ENCODE peak calls at places on chromosome 2, in six cellular contexts. One of them, this sample, is unnamed.

GRCh38 chr2:11631462-11631861 is 38.5 kb downstream of the NTSR2 start:
- DNase-seq in GM10248: no peak
- DNase-seq in BE2C: no peak
- DNase-seq in breast epithelium: no peak
- DNase-seq in IMR-90: no peak
- DNase-seq in AG09319: no peak
- DNase-seq in this sample: no peak

GRCh38 chr2:55148269-55148668 is 83.8 kb downstream of the CLHC1 start:
- DNase-seq in GM10248: no peak
- DNase-seq in BE2C: no peak
- DNase-seq in breast epithelium: no peak
- DNase-seq in IMR-90: peak; percentile 74
- DNase-seq in AG09319: no peak
- DNase-seq in this sample: no peak

GRCh38 chr2:36492216-36492945 is 105.6 kb downstream of the FEZ2 start:
- DNase-seq in GM10248: no peak
- DNase-seq in BE2C: no peak
- DNase-seq in breast epithelium: no peak
- DNase-seq in IMR-90: peak; percentile 83
- DNase-seq in AG09319: no peak
- DNase-seq in this sample: no peak

GRCh38 chr2:67835266-67835665 is 227.5 kb downstream of the C1D start:
- DNase-seq in GM10248: no peak
- DNase-seq in BE2C: no peak
- DNase-seq in breast epithelium: no peak
- DNase-seq in IMR-90: no peak
- DNase-seq in AG09319: no peak
- DNase-seq in this sample: no peak

GRCh38 chr2:89763254-89763580 is 1071.7 kb downstream of the RPIA start:
- DNase-seq in GM10248: peak; percentile 8
- DNase-seq in BE2C: peak; percentile 50
- DNase-seq in breast epithelium: no peak
- DNase-seq in IMR-90: no peak
- DNase-seq in AG09319: no peak
- DNase-seq in this sample: peak; percentile 62

GRCh38 chr2:219663116-219663762 is 35.8 kb downstream of the SLC4A3 start:
- DNase-seq in GM10248: no peak
- DNase-seq in BE2C: no peak
- DNase-seq in breast epithelium: no peak
- DNase-seq in IMR-90: no peak
- DNase-seq in AG09319: no peak
- DNase-seq in this sample: no peak

GRCh38 chr2:55403177-55403998 is 16.3 kb downstream of the CCDC88A start:
- DNase-seq in GM10248: no peak
- DNase-seq in BE2C: no peak
- DNase-seq in breast epithelium: no peak
- DNase-seq in IMR-90: no peak
- DNase-seq in AG09319: no peak
- DNase-seq in this sample: no peak

GRCh38 chr2:133054297-133054696 is 384.3 kb upstream of the LYPD1 start:
- DNase-seq in GM10248: no peak
- DNase-seq in BE2C: no peak
- DNase-seq in breast epithelium: no peak
- DNase-seq in IMR-90: peak; percentile 76
- DNase-seq in AG09319: no peak
- DNase-seq in this sample: no peak

GRCh38 chr2:113198790-113199612 is 25.2 kb downstream of the PSD4 start:
- DNase-seq in GM10248: peak; percentile 91
- DNase-seq in BE2C: peak; percentile 74
- DNase-seq in breast epithelium: peak; percentile 84
- DNase-seq in IMR-90: peak; percentile 47
- DNase-seq in AG09319: no peak
- DNase-seq in this sample: peak; percentile 84

GRCh38 chr2:226524381-226524843 is 275.2 kb downstream of the IRS1 start:
- DNase-seq in GM10248: no peak
- DNase-seq in BE2C: no peak
- DNase-seq in breast epithelium: no peak
- DNase-seq in IMR-90: peak; percentile 95
- DNase-seq in AG09319: peak; percentile 63
- DNase-seq in this sample: no peak

GRCh38 chr2:186559848-186560247 is 30.0 kb upstream of the ITGAV start:
- DNase-seq in GM10248: peak; percentile 16
- DNase-seq in BE2C: no peak
- DNase-seq in breast epithelium: no peak
- DNase-seq in IMR-90: no peak
- DNase-seq in AG09319: no peak
- DNase-seq in this sample: no peak
- TF ChIP-seq CTCF in GM10248: no peak
- TF ChIP-seq CTCF in BE2C: no peak
- TF ChIP-seq CTCF in breast epithelium: no peak
- TF ChIP-seq CTCF in IMR-90: no peak
- TF ChIP-seq CTCF in AG09319: no peak
- TF ChIP-seq CTCF in this sample: no peak

GRCh38 chr2:126790987-126791780 is 107.5 kb upstream of the TEX51 start:
- DNase-seq in GM10248: no peak
- DNase-seq in BE2C: no peak
- DNase-seq in breast epithelium: peak; percentile 20
- DNase-seq in IMR-90: no peak
- DNase-seq in AG09319: no peak
- DNase-seq in this sample: no peak

GRCh38 chr2:126792186-126792585 is 106.5 kb upstream of the TEX51 start:
- DNase-seq in GM10248: no peak
- DNase-seq in BE2C: no peak
- DNase-seq in breast epithelium: peak; percentile 35
- DNase-seq in IMR-90: no peak
- DNase-seq in AG09319: no peak
- DNase-seq in this sample: no peak

GRCh38 chr2:126795661-126796060 is 103.0 kb upstream of the TEX51 start:
- DNase-seq in GM10248: no peak
- DNase-seq in BE2C: no peak
- DNase-seq in breast epithelium: no peak
- DNase-seq in IMR-90: no peak
- DNase-seq in AG09319: no peak
- DNase-seq in this sample: no peak

GRCh38 chr2:126792993-126793392 is 105.7 kb upstream of the TEX51 start:
- DNase-seq in GM10248: no peak
- DNase-seq in BE2C: no peak
- DNase-seq in breast epithelium: peak; percentile 33
- DNase-seq in IMR-90: no peak
- DNase-seq in AG09319: no peak
- DNase-seq in this sample: peak; percentile 2

GRCh38 chr2:126793885-126794613 is 104.6 kb upstream of the TEX51 start:
- DNase-seq in GM10248: no peak
- DNase-seq in BE2C: no peak
- DNase-seq in breast epithelium: no peak
- DNase-seq in IMR-90: no peak
- DNase-seq in AG09319: no peak
- DNase-seq in this sample: peak; percentile 16
- TF ChIP-seq CTCF in GM10248: no peak
- TF ChIP-seq CTCF in BE2C: no peak
- TF ChIP-seq CTCF in breast epithelium: no peak
- TF ChIP-seq CTCF in IMR-90: no peak
- TF ChIP-seq CTCF in AG09319: no peak
- TF ChIP-seq CTCF in this sample: peak; percentile 42

GRCh38 chr2:144453039-144453336 is 66.9 kb downstream of the ZEB2 start:
- DNase-seq in GM10248: no peak
- DNase-seq in BE2C: no peak
- DNase-seq in breast epithelium: no peak
- DNase-seq in IMR-90: peak; percentile 76
- DNase-seq in AG09319: no peak
- DNase-seq in this sample: peak; percentile 13

GRCh38 chr2:144453486-144454158 is 66.3 kb downstream of the ZEB2 start:
- DNase-seq in GM10248: no peak
- DNase-seq in BE2C: no peak
- DNase-seq in breast epithelium: no peak
- DNase-seq in IMR-90: peak; percentile 50
- DNase-seq in AG09319: no peak
- DNase-seq in this sample: peak; percentile 35

GRCh38 chr2:144454466-144455287 is 65.2 kb downstream of the ZEB2 start:
- DNase-seq in GM10248: no peak
- DNase-seq in BE2C: no peak
- DNase-seq in breast epithelium: no peak
- DNase-seq in IMR-90: peak; percentile 29
- DNase-seq in AG09319: no peak
- DNase-seq in this sample: no peak

GRCh38 chr2:144451443-144451842 is 68.5 kb downstream of the ZEB2 start:
- DNase-seq in GM10248: no peak
- DNase-seq in BE2C: no peak
- DNase-seq in breast epithelium: no peak
- DNase-seq in IMR-90: no peak
- DNase-seq in AG09319: no peak
- DNase-seq in this sample: no peak

GRCh38 chr2:144452169-144453038 is 67.5 kb downstream of the ZEB2 start:
- DNase-seq in GM10248: no peak
- DNase-seq in BE2C: peak; percentile 24
- DNase-seq in breast epithelium: no peak
- DNase-seq in IMR-90: peak; percentile 49
- DNase-seq in AG09319: no peak
- DNase-seq in this sample: peak; percentile 45
- TF ChIP-seq CTCF in GM10248: no peak
- TF ChIP-seq CTCF in BE2C: peak; percentile 24
- TF ChIP-seq CTCF in breast epithelium: no peak
- TF ChIP-seq CTCF in IMR-90: peak; percentile 16
- TF ChIP-seq CTCF in AG09319: peak; percentile 13
- TF ChIP-seq CTCF in this sample: peak; percentile 8

DNA sequence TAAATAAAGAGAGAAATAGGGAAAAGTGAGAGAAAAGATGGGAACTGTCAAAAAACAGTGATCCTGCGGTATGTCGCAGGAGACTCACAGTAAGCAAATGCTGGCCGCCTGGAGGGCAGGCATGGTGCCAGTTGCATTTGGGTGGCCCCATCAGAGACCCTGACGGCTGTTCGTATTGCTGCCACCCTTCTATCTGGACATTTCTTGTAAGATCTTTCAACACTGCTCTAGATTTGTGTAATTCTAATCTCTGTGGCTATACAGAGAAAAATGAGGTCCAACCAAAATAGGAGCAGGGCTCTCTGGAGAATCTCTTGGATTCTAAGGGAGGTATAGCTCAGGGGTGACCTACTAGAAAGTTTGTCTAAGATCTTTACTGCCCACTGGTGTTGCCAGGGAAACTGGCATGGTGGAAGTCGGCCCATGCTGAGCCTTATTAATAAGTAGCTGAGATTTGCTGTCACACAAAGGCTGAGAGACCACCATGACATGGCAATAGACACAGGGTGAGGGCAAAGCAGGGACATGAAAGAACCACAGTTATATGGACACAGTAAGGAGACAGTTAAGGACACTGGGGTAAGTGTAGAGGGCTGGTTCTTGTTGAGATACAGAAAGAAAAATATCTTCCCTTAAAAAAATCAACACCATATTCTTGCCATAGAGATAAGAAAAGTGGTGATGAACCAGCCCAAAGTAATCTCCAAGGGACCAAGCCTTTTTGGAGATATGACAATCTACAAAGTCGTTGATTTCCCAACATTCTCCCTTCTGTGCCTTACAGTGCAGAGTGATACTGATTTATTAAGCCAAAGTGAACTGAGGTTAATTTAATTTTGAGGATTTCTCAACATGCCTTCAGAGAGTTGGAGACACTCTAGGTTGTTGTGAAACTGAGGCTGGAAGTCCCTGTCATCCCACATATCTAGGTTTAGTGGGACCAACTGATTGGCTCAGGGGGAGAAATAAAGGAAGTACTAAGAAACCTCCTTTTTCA is 26.3 kb upstream of the FZD7 start:
- DNase-seq in GM10248: no peak
- DNase-seq in BE2C: no peak
- DNase-seq in breast epithelium: no peak
- DNase-seq in IMR-90: no peak
- DNase-seq in AG09319: no peak
- DNase-seq in this sample: no peak
- TF ChIP-seq CTCF in GM10248: no peak
- TF ChIP-seq CTCF in BE2C: no peak
- TF ChIP-seq CTCF in breast epithelium: no peak
- TF ChIP-seq CTCF in IMR-90: peak; percentile 35
- TF ChIP-seq CTCF in AG09319: peak; percentile 15
- TF ChIP-seq CTCF in this sample: no peak

GRCh38 chr2:156334496-156335478 is 2.3 kb upstream of the NR4A2 start:
- DNase-seq in GM10248: no peak
- DNase-seq in BE2C: peak; percentile 52
- DNase-seq in breast epithelium: peak; percentile 90
- DNase-seq in IMR-90: peak; percentile 94
- DNase-seq in AG09319: peak; percentile 88
- DNase-seq in this sample: peak; percentile 78

GRCh38 chr2:156333274-156333950 is 891 bp upstream of the NR4A2 start:
- DNase-seq in GM10248: no peak
- DNase-seq in BE2C: no peak
- DNase-seq in breast epithelium: no peak
- DNase-seq in IMR-90: no peak
- DNase-seq in AG09319: no peak
- DNase-seq in this sample: no peak

GRCh38 chr2:156331572-156332451 is 709 bp downstream of the NR4A2 start:
- DNase-seq in GM10248: no peak
- DNase-seq in BE2C: no peak
- DNase-seq in breast epithelium: peak; percentile 82
- DNase-seq in IMR-90: peak; percentile 77
- DNase-seq in AG09319: peak; percentile 52
- DNase-seq in this sample: no peak

GRCh38 chr2:156332452-156333273 is at the start of gene NR4A2:
- DNase-seq in GM10248: peak; percentile 86
- DNase-seq in BE2C: peak; percentile 64
- DNase-seq in breast epithelium: peak; percentile 88
- DNase-seq in IMR-90: peak; percentile 92
- DNase-seq in AG09319: peak; percentile 54
- DNase-seq in this sample: peak; percentile 71

DNA sequence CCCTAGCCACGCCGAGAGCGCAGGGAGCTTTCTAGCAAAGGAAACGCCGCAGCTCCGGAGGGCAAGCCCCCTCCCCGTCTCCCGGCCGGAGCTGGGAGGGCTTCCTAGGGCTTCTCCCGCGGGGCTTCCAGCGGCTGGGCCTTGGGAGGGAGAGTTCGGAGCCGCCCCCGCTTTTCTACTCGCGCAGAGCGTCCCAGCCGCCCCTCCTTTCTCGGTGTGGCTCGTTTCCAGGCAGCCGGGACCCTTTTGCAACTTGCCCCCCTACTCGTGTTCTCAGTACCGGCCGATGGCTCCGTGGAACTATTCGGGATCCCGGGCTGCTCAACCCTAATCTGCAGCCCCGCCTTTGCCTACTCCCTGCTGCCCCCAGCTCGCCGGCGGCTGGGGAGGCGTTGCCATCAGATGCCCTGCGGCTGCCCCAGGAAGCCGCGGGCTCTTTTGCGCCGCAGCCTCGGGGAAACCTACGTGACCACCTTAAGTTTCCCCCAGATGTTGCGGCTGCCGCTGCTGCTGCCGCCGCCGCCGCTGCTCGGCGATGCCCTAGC is 1.5 kb upstream of the NR4A2 start:
- DNase-seq in GM10248: no peak
- DNase-seq in BE2C: peak; percentile 41
- DNase-seq in breast epithelium: peak; percentile 61
- DNase-seq in IMR-90: peak; percentile 58
- DNase-seq in AG09319: peak; percentile 47
- DNase-seq in this sample: peak; percentile 48
- TF ChIP-seq CTCF in GM10248: no peak
- TF ChIP-seq CTCF in BE2C: no peak
- TF ChIP-seq CTCF in breast epithelium: peak; percentile 38
- TF ChIP-seq CTCF in IMR-90: no peak
- TF ChIP-seq CTCF in AG09319: no peak
- TF ChIP-seq CTCF in this sample: no peak

This sample was measured in WERI-Rb-1.